ENCODE peak calls at places on chromosomes 5 and 9, in five cellular contexts. Q, O, U, W and D are unnamed samples.

GRCh38 chr5:57004800-57005199 is 52.9 kb upstream of the MIER3 start:
- DNase-seq in O (no peak), U (no peak), Q (no peak), W (no peak), D (peak)

GRCh38 chr5:39049298-39049697 is 24.9 kb downstream of the RICTOR start:
- DNase-seq in U (no peak), W (no peak), O (no peak), Q (no peak), D (no peak)

GRCh38 chr9:112863214-112863613 is 27.5 kb downstream of the SLC46A2 start:
- DNase-seq in Q (peak), O (no peak), W (no peak), U (peak), D (peak)

GRCh38 chr9:131478421-131478868 is 24.3 kb upstream of the POMT1 start:
- DNase-seq in U (peak), Q (no peak), O (peak), W (peak), D (no peak)

GRCh38 chr9:124345751-124346281 is 69.4 kb downstream of the PSMB7 start:
- DNase-seq in W (no peak), U (no peak), O (no peak), Q (no peak), D (no peak)

GRCh38 chr9:129352157-129352870 is 174.3 kb upstream of the IER5L start:
- DNase-seq in Q (no peak), O (peak), U (no peak), W (peak), D (no peak)

GRCh38 chr5:134113908-134114875 is at the start of gene TCF7:
- DNase-seq in O (peak), Q (peak), U (peak), W (peak), D (peak)

GRCh38 chr5:159552751-159553150 is 222.5 kb upstream of the IL12B start:
- DNase-seq in W (no peak), Q (peak), O (no peak), U (peak), D (no peak)

GRCh38 chr9:13444272-13444608 is 164.7 kb upstream of the MPDZ start:
- DNase-seq in W (no peak), U (no peak), Q (no peak), O (no peak), D (no peak)

GRCh38 chr5:68950111-68950510 is 143.7 kb upstream of the SLC30A5 start:
- DNase-seq in O (no peak), Q (no peak), W (no peak), U (no peak), D (peak)

GRCh38 chr5:173973614-173973969 is 15.4 kb upstream of the C5orf47 start:
- DNase-seq in W (peak), U (no peak), Q (no peak), O (peak), D (no peak)

GRCh38 chr5:82601085-82601484 is 322.9 kb upstream of the RPS23 start:
- DNase-seq in O (no peak), U (no peak), W (no peak), Q (no peak), D (no peak)

GRCh38 chr5:78594946-78595921 is 53.3 kb downstream of the LHFPL2 start:
- DNase-seq in O (no peak), U (peak), Q (peak), W (no peak), D (peak)

GRCh38 chr5:135210286-135211055 is 176.4 kb upstream of the PITX1 start:
- DNase-seq in U (no peak), O (no peak), W (no peak), Q (no peak), D (no peak)

GRCh38 chr9:100474082-100474949 is 1.4 kb downstream of the TMEFF1 start:
- DNase-seq in Q (no peak), U (peak), W (peak), O (peak), D (no peak)

GRCh38 chr5:98798371-98798770 is 24.9 kb downstream of the RGMB start:
- DNase-seq in O (no peak), W (no peak), Q (no peak), U (no peak), D (no peak)

GRCh38 chr5:176536132-176536901 is 885 bp downstream of the RNF44 start:
- DNase-seq in W (peak), O (peak), U (peak), Q (peak), D (peak)

GRCh38 chr9:110429453-110429852 is 91.8 kb upstream of the TXNDC8 start:
- DNase-seq in Q (peak), U (no peak), O (no peak), W (no peak), D (no peak)

GRCh38 chr9:130265431-130266235 is at the start of gene HMCN2:
- DNase-seq in W (peak), U (peak), O (peak), Q (no peak), D (peak)

GRCh38 chr5:54959673-54960418 is 25.5 kb downstream of the ESM1 start:
- DNase-seq in W (peak), U (no peak), Q (no peak), O (no peak), D (no peak)

GRCh38 chr9:96523429-96523828 is 73.5 kb downstream of the HABP4 start:
- DNase-seq in W (no peak), U (no peak), Q (no peak), O (no peak), D (no peak)

GRCh38 chr5:68482199-68482598 is 266.6 kb downstream of the PIK3R1 start:
- DNase-seq in O (no peak), U (peak), W (no peak), Q (peak), D (no peak)

GRCh38 chr9:124047106-124047716 is 35.6 kb downstream of the LHX2 start:
- DNase-seq in O (no peak), U (no peak), W (no peak), Q (no peak), D (no peak)

GRCh38 chr9:119273325-119273904 is 95.8 kb downstream of the BRINP1 start:
- DNase-seq in Q (no peak), O (no peak), U (no peak), W (no peak), D (no peak)

GRCh38 chr5:165579911-165580310 is 2074.5 kb downstream of the MAT2B start:
- DNase-seq in U (peak), W (no peak), Q (peak), O (no peak), D (no peak)

GRCh38 chr9:122112238-122112637 is 19.1 kb upstream of the TTLL11 start:
- DNase-seq in W (no peak), Q (no peak), O (no peak), U (no peak), D (no peak)

GRCh38 chr9:29285818-29286217 is 1712.5 kb upstream of the C9orf72 start:
- DNase-seq in W (no peak), Q (no peak), U (no peak), O (no peak), D (no peak)

GRCh38 chr5:72443883-72444282 is 63.3 kb downstream of the ZNF366 start:
- DNase-seq in O (no peak), W (no peak), U (no peak), Q (no peak), D (no peak)

GRCh38 chr5:103849934-103850333 is 287.3 kb upstream of the NUDT12 start:
- DNase-seq in Q (peak), W (no peak), U (peak), O (no peak), D (peak)

GRCh38 chr5:8216921-8217320 is 348.0 kb downstream of the MTRR start:
- DNase-seq in O (no peak), Q (no peak), W (no peak), U (no peak), D (no peak)

GRCh38 chr9:125990793-125991220 is 243.6 kb downstream of the PBX3 start:
- DNase-seq in U (no peak), O (no peak), Q (no peak), W (no peak), D (no peak)

GRCh38 chr5:31531543-31531887 is 378 bp downstream of the DROSHA start:
- DNase-seq in U (peak), O (no peak), W (no peak), Q (no peak), D (no peak)

GRCh38 chr5:123720955-123721354 is 209.0 kb downstream of the CSNK1G3 start:
- DNase-seq in U (peak), Q (peak), W (no peak), O (no peak), D (no peak)

GRCh38 chr5:90055831-90056328 is 353.7 kb downstream of the CETN3 start:
- DNase-seq in O (no peak), Q (peak), U (peak), W (no peak), D (peak)

GRCh38 chr9:38442473-38443096 is 18.3 kb upstream of the IGFBPL1 start:
- DNase-seq in U (no peak), Q (no peak), W (no peak), O (no peak), D (no peak)

GRCh38 chr5:74943905-74944304 is 77.7 kb upstream of the FAM169A start:
- DNase-seq in U (no peak), O (no peak), Q (no peak), W (no peak), D (peak)

GRCh38 chr9:4510546-4511322 is 20.5 kb downstream of the SLC1A1 start:
- DNase-seq in O (no peak), W (no peak), Q (no peak), U (no peak), D (peak)

GRCh38 chr5:177490311-177490991 is 7.0 kb downstream of the PDLIM7 start:
- DNase-seq in O (no peak), U (no peak), Q (no peak), W (no peak), D (no peak)

GRCh38 chr9:129626079-129626943 is at the start of gene NTMT1:
- DNase-seq in Q (peak), W (peak), U (peak), O (peak), D (peak)

DNA sequence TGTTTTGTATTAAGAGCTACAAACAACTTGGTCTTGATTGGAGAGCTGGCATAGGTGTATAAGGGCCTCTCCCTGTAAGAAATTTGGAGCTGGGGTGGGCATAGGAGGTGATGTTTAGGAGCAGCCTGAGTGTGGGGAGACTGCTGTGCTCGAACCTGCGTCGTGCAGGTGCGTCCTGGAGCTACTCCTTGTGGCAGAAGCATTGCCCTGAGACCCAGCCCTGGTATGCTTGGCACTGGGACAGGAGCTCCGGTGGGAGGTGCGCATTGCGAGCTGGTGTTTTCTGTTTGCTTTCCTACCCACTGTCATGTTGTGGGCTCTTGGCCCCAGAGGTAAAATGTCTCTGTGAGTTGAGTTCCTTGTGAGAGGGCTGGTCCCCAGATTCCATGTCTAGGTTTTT is 46.4 kb downstream of the EHMT1 start:
- DNase-seq in Q (no peak), O (no peak), W (no peak), U (no peak), D (no peak)
- H3K14ac ChIP-seq in Q (no peak), O (no peak), W (no peak), U (no peak), D (no peak)

GRCh38 chr9:80501635-80502034 is 929.9 kb downstream of the TLE4 start:
- DNase-seq in Q (peak), W (no peak), O (no peak), U (peak), D (no peak)

GRCh38 chr9:80498165-80498564 is 926.4 kb downstream of the TLE4 start:
- DNase-seq in W (no peak), Q (no peak), U (no peak), O (no peak), D (no peak)

GRCh38 chr9:80496901-80497565 is 925.3 kb downstream of the TLE4 start:
- DNase-seq in O (no peak), U (no peak), W (no peak), Q (no peak), D (no peak)

GRCh38 chr9:80503692-80504400 is 932.1 kb downstream of the TLE4 start:
- DNase-seq in O (no peak), U (peak), Q (peak), W (no peak), D (no peak)

DNA sequence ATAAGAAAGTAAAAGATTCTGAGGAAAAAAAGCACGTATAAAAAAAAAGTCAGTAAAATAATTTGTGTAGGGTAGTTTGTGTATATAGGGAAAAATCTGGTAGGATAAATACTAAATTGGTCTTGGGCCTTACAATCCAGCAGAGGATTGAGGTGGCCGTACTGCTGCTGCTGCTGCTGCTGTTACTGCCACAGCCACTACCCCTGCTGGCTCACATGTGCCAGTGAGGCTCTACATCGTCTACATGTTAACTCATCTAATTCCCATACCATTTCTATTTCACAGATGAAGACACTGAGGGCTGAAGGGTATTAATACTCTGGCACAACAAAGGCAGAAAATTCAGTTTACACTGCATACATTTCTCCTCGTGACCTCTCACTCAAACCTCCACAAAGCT is 928.5 kb downstream of the TLE4 start:
- DNase-seq in Q (no peak), O (no peak), U (no peak), W (no peak), D (no peak)
- H3K9ac ChIP-seq in Q (no peak), O (no peak), U (no peak), W (no peak), D (no peak)

GRCh38 chr5:59864718-59865117 is 28.8 kb downstream of the PDE4D start:
- DNase-seq in Q (no peak), O (no peak), W (no peak), U (no peak), D (no peak)
- H3K4me3 ChIP-seq in Q (no peak), O (no peak), W (no peak), U (no peak), D (no peak)

DNA sequence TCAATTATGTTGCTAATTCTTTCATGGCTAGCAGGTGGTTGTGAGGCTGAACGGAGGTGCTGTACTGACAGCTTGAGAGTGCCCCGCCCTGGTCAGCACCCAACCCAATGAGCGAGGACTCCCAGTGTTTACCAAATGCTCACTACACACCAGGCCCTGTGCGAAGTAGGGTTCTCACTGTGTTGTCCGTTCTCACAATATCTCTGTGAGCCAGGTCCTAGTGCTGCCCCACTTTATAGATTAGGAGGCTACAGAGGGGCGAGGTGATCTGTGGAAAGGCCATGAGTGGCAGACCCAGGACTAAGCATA is 28.2 kb downstream of the COL15A1 start:
- DNase-seq in W (no peak), Q (no peak), O (no peak), U (no peak), D (no peak)
- H3K14ac ChIP-seq in W (no peak), Q (peak), O (peak), U (no peak), D (no peak)

GRCh38 chr5:172153695-172154094 is 34.3 kb downstream of the STK10 start:
- DNase-seq in Q (no peak), U (no peak), W (no peak), O (no peak), D (no peak)
- H3K9ac ChIP-seq in Q (no peak), U (no peak), W (no peak), O (no peak), D (no peak)

DNA sequence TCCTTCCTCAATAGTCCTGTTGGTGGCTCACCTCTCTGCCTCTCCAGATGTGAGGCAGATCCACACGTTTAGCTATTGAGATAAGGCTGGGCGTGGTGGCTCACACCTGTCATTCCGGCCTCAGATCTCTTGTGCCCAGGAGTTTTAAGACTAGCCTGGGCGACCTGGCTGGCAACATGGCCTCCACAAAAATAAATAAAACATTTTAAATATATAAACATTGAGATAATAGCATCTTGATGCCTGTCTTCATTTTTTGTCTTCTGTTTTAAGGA is 1.4 kb upstream of the TMEM250 start:
- DNase-seq in O (no peak), U (no peak), W (no peak), Q (no peak), D (peak)
- H3K4me3 ChIP-seq in O (no peak), U (no peak), W (no peak), Q (no peak), D (no peak)

GRCh38 chr9:90900130-90900529 is 98.5 kb downstream of the SYK start:
- DNase-seq in O (no peak), Q (peak), U (no peak), W (no peak), D (peak)

GRCh38 chr9:90895786-90896185 is 94.2 kb downstream of the SYK start:
- DNase-seq in Q (no peak), U (no peak), W (no peak), O (no peak), D (no peak)

GRCh38 chr9:90896231-90896630 is 94.6 kb downstream of the SYK start:
- DNase-seq in Q (no peak), W (no peak), O (no peak), U (no peak), D (no peak)

GRCh38 chr9:90899287-90899686 is 97.7 kb downstream of the SYK start:
- DNase-seq in W (no peak), O (no peak), Q (no peak), U (no peak), D (no peak)

GRCh38 chr9:90898229-90898628 is 96.6 kb downstream of the SYK start:
- DNase-seq in W (no peak), Q (peak), U (no peak), O (no peak), D (no peak)
- H3K14ac ChIP-seq in W (no peak), Q (no peak), U (no peak), O (no peak), D (no peak)

GRCh38 chr5:150777685-150778084 is 872 bp upstream of the SMIM3 start:
- DNase-seq in Q (no peak), U (peak), W (no peak), O (no peak), D (no peak)
- H3K9ac ChIP-seq in Q (peak), U (peak), W (no peak), O (no peak), D (no peak)

DNA sequence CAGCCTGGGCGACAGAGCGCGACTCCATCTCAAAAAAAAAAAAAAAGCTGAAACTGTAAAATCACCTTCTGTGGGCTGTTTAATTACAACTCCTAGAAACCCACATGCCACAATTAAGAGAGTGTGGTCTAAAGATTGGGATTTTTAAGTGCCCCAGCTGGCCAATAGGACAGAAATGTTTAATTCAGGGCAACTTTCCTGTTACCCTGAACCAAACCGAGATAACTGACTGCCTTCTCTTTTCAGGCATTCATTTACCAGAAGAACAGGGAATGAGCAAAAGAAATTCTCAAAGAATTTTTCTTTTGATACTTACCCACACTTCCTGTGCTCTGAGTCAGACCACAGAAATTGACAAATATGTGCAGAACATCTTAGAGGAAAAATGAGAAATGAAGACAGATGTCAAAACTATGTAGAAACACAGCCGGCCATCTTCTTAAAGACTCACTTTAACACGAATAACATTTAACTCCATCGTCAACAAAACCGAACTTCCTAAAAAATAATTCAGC is 221.3 kb upstream of the DAPK1 start:
- DNase-seq in O (no peak), Q (peak), W (no peak), U (peak), D (peak)
- H3K4me3 ChIP-seq in O (no peak), Q (no peak), W (no peak), U (no peak), D (no peak)